ENCODE peak calls at places on chromosomes 7 and 10, in five cellular contexts. A is body of pancreas, S is transverse colon, E is stomach, K is A549. G is an unnamed sample.
A peak's percentile ranks its signal among the peaks of the same experiment; 100 is the strongest.

GRCh38 chr10:23754179-23754578 is 315.3 kb downstream of the OTUD1 start:
- DNase-seq in A (no peak), S (no peak), E (no peak), K (no peak), G (no peak)

GRCh38 chr10:52318822-52319464 is 4.9 kb downstream of the DKK1 start:
- DNase-seq in A (no peak), S (no peak), E (no peak), K (peak; percentile 94), G (no peak)

GRCh38 chr7:143846692-143847091 is 55.3 kb downstream of the TCAF1 start:
- DNase-seq in A (no peak), S (no peak), E (no peak), K (no peak), G (no peak)

GRCh38 chr7:33196194-33196593 is 66.8 kb downstream of the BBS9 start:
- DNase-seq in A (no peak), S (no peak), E (no peak), K (no peak), G (no peak)

GRCh38 chr10:49749556-49750491 is 12.3 kb downstream of the OGDHL start:
- DNase-seq in A (no peak), S (no peak), E (peak; percentile 19), K (no peak), G (no peak)

GRCh38 chr10:3890602-3891352 is 105.8 kb upstream of the KLF6 start:
- DNase-seq in A (no peak), S (no peak), E (no peak), K (no peak), G (no peak)

GRCh38 chr10:73589538-73590126 is 1.5 kb downstream of the USP54 start:
- DNase-seq in A (peak; percentile 14), S (no peak), E (peak; percentile 30), K (no peak), G (no peak)

GRCh38 chr10:114709966-114710365 is 51.9 kb upstream of the ABLIM1 start:
- DNase-seq in A (no peak), S (no peak), E (no peak), K (no peak), G (no peak)

GRCh38 chr7:132402751-132403245 is 173.5 kb downstream of the PLXNA4 start:
- DNase-seq in A (no peak), S (no peak), E (no peak), K (no peak), G (peak; percentile 63)

GRCh38 chr7:148747274-148747673 is 48.6 kb downstream of the CUL1 start:
- DNase-seq in A (peak; percentile 21), S (no peak), E (no peak), K (peak; percentile 22), G (no peak)

GRCh38 chr7:55887786-55888185 is 530 bp downstream of the ZNF713 start:
- DNase-seq in A (peak; percentile 14), S (no peak), E (no peak), K (no peak), G (no peak)

GRCh38 chr7:50341709-50342108 is 37.2 kb downstream of the IKZF1 start:
- DNase-seq in A (no peak), S (no peak), E (no peak), K (no peak), G (no peak)

GRCh38 chr10:75827591-75827990 is 396.2 kb downstream of the LRMDA start:
- DNase-seq in A (no peak), S (no peak), E (no peak), K (no peak), G (no peak)

GRCh38 chr7:91424372-91424771 is 160.1 kb downstream of the FZD1 start:
- DNase-seq in A (no peak), S (no peak), E (no peak), K (no peak), G (no peak)

GRCh38 chr10:42428534-42428933 is 209.8 kb downstream of the ZNF33B start:
- DNase-seq in A (no peak), S (no peak), E (no peak), K (no peak), G (no peak)

GRCh38 chr7:154620307-154620706 is 382.6 kb downstream of the PAXIP1 start:
- DNase-seq in A (no peak), S (no peak), E (no peak), K (no peak), G (no peak)

GRCh38 chr7:4139656-4140320 is 542.3 kb upstream of the FOXK1 start:
- DNase-seq in A (no peak), S (no peak), E (no peak), K (no peak), G (no peak)

GRCh38 chr7:150406565-150407421 is 27.7 kb downstream of the ZNF775 start:
- DNase-seq in A (peak; percentile 41), S (peak; percentile 47), E (no peak), K (no peak), G (peak; percentile 24)

GRCh38 chr7:104857458-104858425 is 156.3 kb upstream of the KMT2E start:
- DNase-seq in A (no peak), S (no peak), E (no peak), K (no peak), G (no peak)

GRCh38 chr10:17851611-17852010 is 42.5 kb downstream of the MRC1 start:
- DNase-seq in A (peak; percentile 34), S (peak; percentile 43), E (no peak), K (no peak), G (peak; percentile 80)

GRCh38 chr7:22854158-22855048 is 31.8 kb upstream of the TOMM7 start:
- DNase-seq in A (peak; percentile 91), S (peak; percentile 90), E (peak; percentile 77), K (peak; percentile 90), G (peak; percentile 93)

GRCh38 chr10:104582604-104582951 is 58.5 kb upstream of the SORCS3 start:
- DNase-seq in A (no peak), S (no peak), E (no peak), K (no peak), G (no peak)

GRCh38 chr7:115910541-115911164 is 119.9 kb downstream of the TFEC start:
- DNase-seq in A (no peak), S (no peak), E (no peak), K (peak; percentile 18), G (no peak)

GRCh38 chr7:82050134-82050533 is 280.3 kb upstream of the HGF start:
- DNase-seq in A (no peak), S (no peak), E (no peak), K (peak; percentile 95), G (no peak)

GRCh38 chr10:3766046-3766761 is 18.8 kb downstream of the KLF6 start:
- DNase-seq in A (no peak), S (no peak), E (no peak), K (no peak), G (no peak)

GRCh38 chr10:63105811-63106755 is 27.0 kb upstream of the NRBF2 start:
- DNase-seq in A (peak; percentile 5), S (no peak), E (no peak), K (no peak), G (peak; percentile 38)

DNA sequence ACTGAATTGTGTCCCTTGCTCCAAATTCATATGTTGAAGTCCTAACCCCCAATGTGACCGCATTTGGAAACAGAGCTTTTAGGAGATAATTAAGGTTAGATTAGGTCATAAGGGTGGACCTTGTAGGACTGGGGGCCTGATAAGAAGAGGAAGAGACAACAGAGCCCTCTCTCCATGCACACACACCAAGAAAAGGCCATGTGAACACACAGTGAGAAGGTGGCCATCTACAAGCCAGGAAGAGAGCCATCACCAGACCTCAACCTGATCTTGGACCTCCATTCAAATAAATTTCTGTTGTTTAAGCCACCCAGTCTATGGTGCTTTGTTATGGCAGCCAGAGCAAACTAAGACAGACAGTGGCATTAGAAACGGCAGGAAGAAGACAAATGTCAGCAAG is 12.5 kb upstream of the PRKAR2B start:
- DNase-seq in A (no peak), S (no peak), E (no peak), K (no peak), G (no peak)
- TF ChIP-seq POLR2A in A (no peak), S (no peak), E (no peak), K (no peak), G (no peak)

GRCh38 chr10:101046332-101047238 is 15.2 kb upstream of the KAZALD1 start:
- DNase-seq in A (no peak), S (no peak), E (no peak), K (no peak), G (no peak)
- TF ChIP-seq CTCF in A (no peak), S (no peak), E (no peak), K (no peak), G (no peak)

GRCh38 chr7:26155531-26156375 is 3.8 kb downstream of the NFE2L3 start:
- DNase-seq in A (no peak), S (no peak), E (no peak), K (no peak), G (no peak)

GRCh38 chr7:26153823-26154783 is 2.1 kb downstream of the NFE2L3 start:
- DNase-seq in A (peak; percentile 53), S (peak; percentile 82), E (peak; percentile 77), K (no peak), G (no peak)

GRCh38 chr7:26159243-26159642 is 7.2 kb downstream of the NFE2L3 start:
- DNase-seq in A (no peak), S (no peak), E (no peak), K (no peak), G (no peak)

GRCh38 chr7:26157520-26158105 is 5.6 kb downstream of the NFE2L3 start:
- DNase-seq in A (no peak), S (no peak), E (no peak), K (no peak), G (no peak)

GRCh38 chr7:26156454-26157365 is 4.7 kb downstream of the NFE2L3 start:
- DNase-seq in A (no peak), S (peak; percentile 36), E (no peak), K (peak; percentile 44), G (no peak)
- H3K4me1 ChIP-seq in A (peaks cover 42% of the 10 kb centered on the region), S (peaks cover 29% of the 10 kb centered on the region), E (peaks cover 49% of the 10 kb centered on the region), K (peaks cover 24% of the 10 kb centered on the region), G (peaks cover 18% of the 10 kb centered on the region)

GRCh38 chr10:56547163-56547562 is 186.1 kb upstream of the ZWINT start:
- DNase-seq in A (peak; percentile 31), S (no peak), E (no peak), K (no peak), G (no peak)

GRCh38 chr10:56551037-56551436 is 190.0 kb upstream of the ZWINT start:
- DNase-seq in A (no peak), S (no peak), E (no peak), K (no peak), G (no peak)
- TF ChIP-seq POLR2A in A (no peak), S (no peak), E (no peak), K (no peak), G (no peak)

DNA sequence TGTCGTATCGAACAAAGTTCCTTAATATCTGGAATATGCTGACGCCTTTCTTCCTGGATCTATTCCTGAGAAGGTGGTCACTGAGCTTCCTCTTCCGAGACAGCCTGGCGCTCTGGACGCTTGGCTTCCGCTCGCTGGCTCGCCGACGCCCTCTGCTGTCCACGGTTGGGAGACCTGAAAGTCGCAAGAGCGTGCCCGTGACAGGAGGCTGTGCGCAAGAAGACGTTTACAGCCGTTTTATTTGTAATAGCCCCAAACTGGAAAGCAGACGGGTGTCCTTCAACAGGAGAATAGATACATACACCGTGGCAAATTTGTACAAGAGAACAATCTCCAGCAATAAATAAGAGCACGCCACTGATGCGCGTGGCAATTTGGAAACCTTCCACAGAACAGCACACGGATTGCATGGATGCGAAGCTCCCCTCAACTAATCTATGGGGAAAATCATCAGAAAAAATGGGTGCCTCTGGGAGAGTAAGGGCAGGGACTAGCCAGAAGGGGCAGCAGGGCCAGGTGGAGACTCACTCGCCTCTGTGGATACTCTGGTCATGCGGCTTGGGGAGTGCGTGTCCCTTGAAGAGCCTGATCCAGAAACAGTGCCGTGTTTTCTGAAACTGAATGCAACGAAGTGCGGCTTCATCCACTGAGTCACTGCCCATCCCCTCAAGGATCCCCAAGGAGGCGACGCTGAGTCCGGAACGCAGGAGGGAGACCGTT is 41.5 kb upstream of the BNIP3 start:
- DNase-seq in A (peak; percentile 88), S (peak; percentile 84), E (peak; percentile 85), K (peak; percentile 85), G (peak; percentile 77)
- TF ChIP-seq CTCF in A (peak; percentile 95), S (peak; percentile 82), E (peak; percentile 78), K (peak; percentile 92), G (peak; percentile 91)